ENCODE peak calls at places on chromosomes 2 and 18, in six cellular contexts. I is CD8-positive, alpha-beta T cell; V is lower leg skin; U is AG10803; H is gastrocnemius medialis; P is fibroblast of mammary gland. X is an unnamed sample.

GRCh38 chr2:57207191-57207590 is 839.4 kb upstream of the VRK2 start:
- DNase-seq in I (no peak), V (no peak), U (no peak), H (no peak), P (peak), X (no peak)

GRCh38 chr2:210528716-210529115 is 27.7 kb upstream of the CPS1 start:
- DNase-seq in I (no peak), V (no peak), U (no peak), H (no peak), P (no peak), X (no peak)

GRCh38 chr2:220991972-220992371 is 580.1 kb downstream of the EPHA4 start:
- DNase-seq in I (no peak), V (no peak), U (no peak), H (no peak), P (no peak), X (no peak)

GRCh38 chr2:145931836-145932352 is 1412.0 kb upstream of the ZEB2 start:
- DNase-seq in I (no peak), V (no peak), U (no peak), H (no peak), P (no peak), X (peak)

GRCh38 chr18:67778016-67778415 is 261.5 kb upstream of the DSEL start:
- DNase-seq in I (no peak), V (no peak), U (peak), H (no peak), P (peak), X (no peak)

GRCh38 chr2:128578406-128579385 is 260.0 kb upstream of the HS6ST1 start:
- DNase-seq in I (no peak), V (peak), U (no peak), H (no peak), P (peak), X (no peak)

GRCh38 chr2:45891719-45892118 is 240.2 kb downstream of the PRKCE start:
- DNase-seq in I (no peak), V (no peak), U (no peak), H (no peak), P (no peak), X (no peak)

GRCh38 chr18:58091099-58091611 is 47.1 kb downstream of the NEDD4L start:
- DNase-seq in I (no peak), V (no peak), U (no peak), H (no peak), P (no peak), X (peak)

GRCh38 chr2:228705331-228705730 is 523.8 kb upstream of the SPHKAP start:
- DNase-seq in I (no peak), V (no peak), U (no peak), H (peak), P (no peak), X (no peak)

GRCh38 chr2:105674406-105674805 is 70.3 kb upstream of the NCK2 start:
- DNase-seq in I (no peak), V (no peak), U (no peak), H (no peak), P (no peak), X (no peak)

GRCh38 chr2:230863031-230863430 is 1.7 kb upstream of the ITM2C start:
- DNase-seq in I (no peak), V (no peak), U (no peak), H (no peak), P (no peak), X (no peak)

GRCh38 chr18:49626842-49627360 is 65.0 kb downstream of the LIPG start:
- DNase-seq in I (no peak), V (no peak), U (no peak), H (no peak), P (no peak), X (no peak)

GRCh38 chr18:49630246-49630699 is 68.4 kb downstream of the LIPG start:
- DNase-seq in I (no peak), V (no peak), U (no peak), H (peak), P (peak), X (peak)

GRCh38 chr18:49628119-49628518 is 66.3 kb downstream of the LIPG start:
- DNase-seq in I (no peak), V (no peak), U (no peak), H (no peak), P (no peak), X (no peak)

GRCh38 chr18:49631146-49631866 is 69.4 kb downstream of the LIPG start:
- DNase-seq in I (no peak), V (no peak), U (no peak), H (no peak), P (no peak), X (no peak)

GRCh38 chr18:49628993-49629795 is 67.3 kb downstream of the LIPG start:
- DNase-seq in I (no peak), V (no peak), U (no peak), H (peak), P (no peak), X (no peak)
- TF ChIP-seq CTCF in I (no peak), V (no peak), U (peak), H (peak), P (peak), X (peak)

DNA sequence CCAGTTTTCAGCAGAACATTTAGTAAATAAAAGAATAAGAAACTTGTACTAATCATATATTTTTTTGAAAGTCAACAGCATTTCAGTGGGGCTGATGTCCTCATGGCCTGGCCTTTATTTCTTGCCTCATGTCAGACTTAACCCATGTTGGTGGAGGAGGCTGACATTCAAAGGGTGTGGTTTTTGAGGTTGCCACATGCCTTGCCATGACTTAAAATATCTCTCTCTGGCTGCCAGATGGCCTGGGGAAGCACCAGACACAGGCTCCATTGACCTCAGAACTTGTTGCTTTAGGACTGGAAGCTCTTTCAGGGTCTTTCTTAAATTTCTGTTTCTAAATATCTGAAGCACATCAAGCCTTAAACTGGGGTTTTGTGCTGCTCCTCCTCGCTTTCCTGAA is 32.5 kb upstream of the CD28 start:
- DNase-seq in I (no peak), V (peak), U (peak), H (peak), P (peak), X (no peak)
- H3K4me3 ChIP-seq in I (no peak), V (no peak), U (no peak), H (no peak), P (no peak), X (no peak)

DNA sequence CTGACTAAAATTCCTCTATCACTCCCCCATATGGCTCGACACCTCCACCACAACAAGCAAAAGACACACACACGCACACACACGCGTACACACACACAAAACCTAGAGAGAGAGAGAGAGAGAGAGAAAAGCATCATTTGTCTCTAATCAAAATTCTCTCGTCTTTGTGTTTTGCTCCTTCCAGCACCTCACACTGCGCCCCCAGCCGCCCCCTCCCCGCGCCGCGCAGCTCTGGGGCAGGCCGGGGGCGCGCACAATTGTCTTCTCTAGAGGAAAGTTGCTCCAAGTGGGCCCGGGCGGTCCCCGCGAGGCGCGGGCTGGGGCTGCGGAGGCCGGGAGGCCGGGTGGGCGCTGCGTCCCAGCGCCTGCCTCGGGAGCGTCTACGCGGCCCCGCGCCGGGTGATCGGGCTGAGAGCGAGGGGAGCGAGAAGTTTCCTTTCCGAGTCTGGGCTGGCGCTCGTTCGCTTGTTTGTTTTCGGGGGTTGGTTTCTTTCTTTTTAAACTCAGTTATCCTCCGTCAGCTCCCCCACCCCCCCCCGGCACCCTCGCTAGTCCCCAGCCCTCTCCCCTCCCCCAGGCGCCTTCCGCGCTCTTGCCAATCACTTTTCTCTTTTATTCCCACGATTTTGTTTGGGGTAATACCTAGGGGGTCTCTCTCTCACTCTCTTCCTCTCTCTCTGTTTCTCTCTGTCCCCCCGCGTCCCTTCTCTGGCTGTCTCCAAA is 4.1 kb downstream of the ZEB2 start:
- DNase-seq in I (peak), V (no peak), U (peak), H (no peak), P (peak), X (no peak)
- TF ChIP-seq CTCF in I (no peak), V (no peak), U (peak), H (no peak), P (no peak), X (no peak)

GRCh38 chr2:64213607-64214275 is 69.5 kb upstream of the PELI1 start:
- DNase-seq in I (no peak), V (no peak), U (no peak), H (no peak), P (no peak), X (no peak)
- H3K4me3 ChIP-seq in I (no peak), V (no peak), U (no peak), H (no peak), P (no peak), X (no peak)

DNA sequence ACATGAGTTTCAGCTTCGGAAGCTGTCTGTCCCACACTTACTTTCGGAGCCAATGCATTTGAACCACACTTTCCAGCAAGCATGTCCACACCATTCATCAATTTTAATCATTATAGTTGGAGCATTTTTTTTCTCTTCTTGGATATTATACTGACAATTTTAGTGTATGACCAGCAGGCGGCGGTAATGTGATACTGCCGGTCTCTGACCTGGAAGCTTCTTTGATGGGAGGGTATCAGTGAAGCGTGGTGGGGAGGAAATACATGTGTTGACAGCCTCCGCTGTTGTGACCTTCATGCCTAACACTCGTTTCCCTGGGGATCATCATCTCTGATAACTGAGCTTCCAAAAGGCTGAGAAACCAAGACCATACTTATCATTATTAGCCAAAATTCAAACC is 231.7 kb downstream of the GBX2 start:
- DNase-seq in I (no peak), V (no peak), U (no peak), H (no peak), P (peak), X (no peak)
- TF ChIP-seq CTCF in I (no peak), V (no peak), U (peak), H (no peak), P (peak), X (peak)